ENCODE peak calls at places on chromosomes 4 and X, in four cellular contexts. N is GM23248, B is uterus, L is neuronal stem cell. H is an unnamed sample. For H3K36me3, the result is how much of the 10 kb centered on the place peaks cover.

GRCh38 chr4:27123050-27123768 is 262.6 kb downstream of the STIM2 start:
- DNase-seq in L (peak), N (no peak), B (no peak), H (peak)

GRCh38 chr4:138831943-138832342 is 183.6 kb upstream of the NOCT start:
- DNase-seq in N (no peak), L (no peak), B (no peak), H (no peak)

GRCh38 chr4:147842573-147842972 is 110.7 kb downstream of the ARHGAP10 start:
- DNase-seq in N (peak), B (peak), L (no peak), H (no peak)

GRCh38 chrX:65677954-65678469 is 10.6 kb downstream of the MSN start:
- DNase-seq in N (peak), L (no peak), B (peak), H (no peak)

GRCh38 chr4:83251074-83251835 is 33.3 kb downstream of the COQ2 start:
- DNase-seq in N (no peak), B (no peak), L (no peak), H (no peak)

GRCh38 chr4:98564847-98565246 is 93.6 kb downstream of the TSPAN5 start:
- DNase-seq in B (no peak), N (no peak), L (no peak), H (no peak)

GRCh38 chr4:165754664-165755063 is 118.4 kb upstream of the TLL1 start:
- DNase-seq in L (no peak), B (no peak), N (no peak), H (no peak)

GRCh38 chr4:14308229-14308651 is 680.7 kb upstream of the BOD1L1 start:
- DNase-seq in B (no peak), N (no peak), L (no peak), H (no peak)

GRCh38 chrX:95764972-95765451 is 919.6 kb upstream of the DIAPH2 start:
- DNase-seq in B (no peak), N (peak), L (peak), H (no peak)

GRCh38 chr4:132334081-132334480 is 815.0 kb upstream of the PCDH10 start:
- DNase-seq in N (no peak), B (no peak), L (no peak), H (no peak)

GRCh38 chrX:69307029-69307428 is 141.8 kb upstream of the PJA1 start:
- DNase-seq in B (no peak), N (no peak), L (no peak), H (no peak)

GRCh38 chr4:38539501-38539900 is 124.5 kb upstream of the KLF3 start:
- DNase-seq in N (no peak), B (no peak), L (no peak), H (no peak)

GRCh38 chr4:107997794-107998193 is 8.1 kb downstream of the HADH start:
- DNase-seq in L (no peak), B (no peak), N (peak), H (no peak)
- H3K27ac ChIP-seq in L (no peak), B (peak), N (peak), H (no peak)

DNA sequence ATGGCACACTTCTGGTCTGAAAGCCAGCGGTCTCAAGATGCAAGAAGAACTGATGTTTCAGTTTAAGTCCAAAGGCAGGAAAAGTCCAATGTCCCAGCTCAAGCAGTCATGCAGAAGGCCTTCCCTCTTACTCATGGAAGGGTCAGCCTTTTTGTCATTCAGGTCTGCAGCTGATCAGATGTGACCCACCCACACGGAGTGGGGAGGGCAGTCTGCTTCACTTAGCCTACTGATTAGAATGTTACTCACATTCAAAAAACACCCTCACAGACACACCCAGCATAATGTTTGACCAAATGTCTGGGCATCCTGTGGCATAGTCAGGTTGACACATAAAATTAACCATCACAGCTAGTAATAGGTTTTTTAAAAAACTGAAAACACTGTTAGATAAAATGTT is 6.6 kb downstream of the HCCS start:
- DNase-seq in N (peak), L (no peak), B (no peak), H (no peak)
- H3K36me3 ChIP-seq in N (under half), L (under half), B (under half), H (under half)

DNA sequence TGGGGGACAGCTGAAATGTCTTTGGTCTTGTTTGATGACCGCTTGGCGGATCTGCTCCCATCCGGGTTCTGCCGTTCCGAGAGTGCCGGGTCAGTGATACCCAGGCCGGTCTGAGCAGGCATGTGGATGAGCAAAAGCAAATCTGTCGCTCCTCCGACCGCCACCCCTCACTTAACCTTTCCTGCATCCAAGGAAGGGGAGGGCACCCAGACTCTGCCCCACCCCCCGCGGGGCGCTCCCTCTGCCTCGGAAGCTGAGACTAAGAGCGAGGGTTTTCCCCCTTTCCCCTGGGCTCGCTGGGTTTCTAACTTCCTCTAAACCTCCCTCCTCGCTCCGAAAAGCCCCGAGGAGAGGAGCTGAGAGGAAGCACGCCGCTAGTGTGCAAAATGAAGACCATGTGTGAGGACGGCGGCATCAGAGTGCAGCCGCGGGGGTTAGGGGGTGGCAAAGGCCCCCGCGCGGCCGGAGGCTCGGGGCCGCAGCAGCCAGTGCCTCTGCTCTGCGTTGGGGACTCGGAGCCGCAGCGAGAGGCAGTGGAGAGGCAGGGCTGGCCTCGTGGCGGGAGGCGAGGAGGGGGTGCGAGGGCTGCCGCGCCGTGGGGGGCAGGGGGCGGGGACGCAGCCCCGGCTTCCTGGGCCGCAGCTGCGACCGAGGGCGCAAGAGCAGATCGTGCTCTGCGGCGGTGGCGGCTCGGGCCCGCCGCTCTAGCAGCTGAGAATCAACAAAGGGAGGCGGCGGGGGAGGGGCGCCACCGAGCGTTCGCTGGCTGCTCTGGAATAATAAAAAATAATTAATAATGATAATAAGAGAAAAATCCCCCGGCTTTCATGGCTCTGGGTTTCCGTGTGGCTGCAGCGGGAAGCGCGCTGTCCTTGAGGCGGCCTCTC is 55.8 kb upstream of the BCOR start:
- DNase-seq in L (no peak), N (peak), B (peak), H (no peak)
- H3K27ac ChIP-seq in L (no peak), N (peak), B (peak), H (no peak)

GRCh38 chr4:184402740-184403383 is 71.5 kb downstream of the IRF2 start:
- DNase-seq in N (no peak), B (no peak), L (no peak), H (no peak)
- H3K36me3 ChIP-seq in N (under half), B (under half), L (under half), H (under half)

GRCh38 chrX:16144420-16144819 is 21.1 kb downstream of the GRPR start:
- DNase-seq in N (no peak), L (no peak), B (no peak), H (no peak)

GRCh38 chrX:16143968-16144367 is 20.6 kb downstream of the GRPR start:
- DNase-seq in L (no peak), B (no peak), N (no peak), H (no peak)

GRCh38 chrX:16140983-16141382 is 17.6 kb downstream of the GRPR start:
- DNase-seq in L (no peak), N (no peak), B (no peak), H (no peak)

GRCh38 chrX:16148896-16149295 is 18.4 kb upstream of the MAGEB17 start:
- DNase-seq in L (no peak), N (no peak), B (no peak), H (no peak)

GRCh38 chrX:16145656-16146055 is 21.6 kb upstream of the MAGEB17 start:
- DNase-seq in L (no peak), N (no peak), B (no peak), H (no peak)
- H3K27ac ChIP-seq in L (no peak), N (no peak), B (no peak), H (no peak)

GRCh38 chrX:54933150-54933826 is 12.7 kb downstream of the TRO start:
- DNase-seq in N (no peak), B (no peak), L (no peak), H (no peak)

GRCh38 chrX:54937416-54937815 is 16.8 kb downstream of the TRO start:
- DNase-seq in N (no peak), B (no peak), L (no peak), H (no peak)

GRCh38 chrX:54931107-54931506 is 10.5 kb downstream of the TRO start:
- DNase-seq in N (no peak), B (no peak), L (no peak), H (no peak)

GRCh38 chrX:54934890-54935289 is 14.3 kb downstream of the TRO start:
- DNase-seq in L (no peak), N (no peak), B (no peak), H (no peak)

DNA sequence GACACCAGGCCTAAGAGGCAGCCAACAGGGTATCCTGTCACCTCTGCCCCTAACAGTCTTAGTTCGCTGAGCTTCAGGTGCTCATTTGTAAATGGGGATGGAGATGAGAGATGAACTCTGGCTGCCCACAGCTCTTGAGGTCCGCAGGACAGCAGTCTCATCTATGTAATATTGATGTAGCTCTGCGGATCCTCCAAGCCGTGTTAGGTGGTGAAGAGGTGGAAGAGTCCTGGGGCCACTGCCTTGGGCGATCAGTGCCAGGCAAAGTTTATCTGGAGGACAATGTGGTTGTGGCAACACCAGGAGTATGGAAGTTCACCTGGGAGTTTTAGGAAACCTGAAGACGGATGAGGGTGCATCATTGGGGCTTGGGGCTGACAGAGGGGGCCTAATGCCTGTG is 13.4 kb downstream of the TRO start:
- DNase-seq in N (no peak), L (no peak), B (no peak), H (no peak)
- H3K36me3 ChIP-seq in N (under half), L (under half), B (under half), H (under half)

DNA sequence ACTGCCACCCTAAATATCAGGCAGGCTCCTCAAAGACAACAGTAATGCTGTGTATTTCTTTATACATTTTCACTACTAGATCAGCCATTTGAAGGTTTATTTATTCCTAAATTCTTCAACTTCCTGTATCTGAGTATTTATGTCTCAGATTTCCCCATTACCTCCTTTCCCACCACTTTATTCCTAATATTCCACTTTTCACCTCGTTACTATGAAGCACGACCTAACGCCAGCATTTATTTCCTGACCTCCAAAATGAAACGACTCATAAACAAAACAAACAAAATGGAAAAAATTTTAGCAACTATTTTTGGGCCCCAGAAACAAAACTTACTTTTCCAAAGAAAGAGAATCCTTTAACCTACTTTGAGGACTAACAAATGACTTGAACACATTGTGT is 69.6 kb downstream of the MAML3 start:
- DNase-seq in B (no peak), N (no peak), L (no peak), H (no peak)
- H3K27ac ChIP-seq in B (peak), N (no peak), L (no peak), H (no peak)

GRCh38 chrX:13248867-13249521 is 70.9 kb downstream of the ATXN3L start:
- DNase-seq in N (no peak), L (no peak), B (no peak), H (no peak)
- H3K36me3 ChIP-seq in N (under half), L (under half), B (under half), H (under half)

DNA sequence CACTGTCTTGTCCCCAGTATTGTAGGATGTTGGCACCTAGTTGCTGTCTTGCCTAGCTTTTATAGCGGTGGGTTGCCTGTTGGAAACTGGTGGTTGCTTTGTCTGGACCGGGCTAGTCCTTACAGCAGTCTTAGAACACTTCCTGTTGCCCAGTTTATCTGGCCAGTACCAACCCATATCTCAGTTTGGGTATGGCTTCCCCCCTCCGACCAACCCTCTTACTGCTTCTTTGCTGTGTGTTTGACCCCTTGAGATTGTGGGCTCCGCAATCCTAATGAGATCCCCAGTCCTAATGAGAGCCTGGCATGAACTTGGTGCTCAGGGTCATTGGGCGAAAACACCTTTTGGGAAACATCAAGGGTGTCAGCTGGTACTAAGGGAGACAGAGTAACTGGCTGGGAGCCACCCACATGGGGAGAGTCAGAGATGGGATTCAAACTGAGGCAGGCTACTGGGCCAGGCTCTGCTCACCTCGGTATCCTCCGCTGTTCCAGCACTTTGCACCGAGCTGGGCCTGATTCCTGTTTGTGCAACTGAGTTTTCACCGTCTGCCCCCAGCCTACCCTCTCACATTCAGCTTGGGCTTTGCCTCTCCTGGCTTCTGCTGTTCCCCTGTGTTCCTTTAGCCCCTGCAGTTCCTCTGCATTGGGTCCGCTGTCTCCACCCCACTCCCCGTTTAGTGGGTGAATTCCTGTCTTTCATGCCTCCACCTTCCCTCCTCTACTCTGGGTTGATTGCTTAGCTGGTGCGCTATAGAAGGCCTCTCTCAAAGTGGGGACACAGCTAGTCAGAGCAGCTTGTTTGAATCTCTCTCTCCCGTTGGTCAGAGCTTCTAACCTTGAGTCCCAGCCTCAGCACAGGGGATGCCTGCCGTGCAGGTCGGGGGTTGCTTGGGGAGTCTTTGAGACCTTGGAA is 1.6 kb downstream of the TBC1D14 start:
- DNase-seq in N (no peak), L (no peak), B (no peak), H (no peak)
- H3K27ac ChIP-seq in N (no peak), L (no peak), B (no peak), H (no peak)